ENCODE peak calls at places on chromosome 17, in four cellular contexts. P, N, S and B are unnamed samples.

GRCh38 chr17:79028496-79029326 is 4.7 kb downstream of the C1QTNF1 start:
- DNase-seq in P (peak), N (no peak), S (no peak), B (no peak)

GRCh38 chr17:18225562-18226283 is at the start of gene LLGL1:
- DNase-seq in P (no peak), N (no peak), S (no peak), B (peak)

GRCh38 chr17:9230861-9231260 is 209.6 kb downstream of the NTN1 start:
- DNase-seq in P (no peak), N (no peak), S (no peak), B (no peak)

GRCh38 chr17:62719586-62719985 is 88.5 kb downstream of the MARCHF10 start:
- DNase-seq in P (no peak), N (no peak), S (no peak), B (no peak)

GRCh38 chr17:40181205-40181604 is 3.9 kb downstream of the RAPGEFL1 start:
- DNase-seq in P (no peak), N (no peak), S (no peak), B (no peak)

GRCh38 chr17:64256913-64257807 is 5.9 kb downstream of the TEX2 start:
- DNase-seq in P (no peak), N (no peak), S (no peak), B (no peak)

GRCh38 chr17:8109669-8110455 is 8.5 kb downstream of the ALOXE3 start:
- DNase-seq in P (no peak), N (peak), S (no peak), B (peak)

GRCh38 chr17:34312080-34312479 is 7.2 kb upstream of the CCL8 start:
- DNase-seq in P (no peak), N (peak), S (no peak), B (no peak)

GRCh38 chr17:41354538-41354937 is 3.9 kb upstream of the KRT33A start:
- DNase-seq in P (no peak), N (no peak), S (no peak), B (no peak)

GRCh38 chr17:32875904-32876413 is 965 bp downstream of the MYO1D start:
- DNase-seq in P (no peak), N (no peak), S (no peak), B (no peak)

GRCh38 chr17:80033840-80034239 is 1.8 kb downstream of the TBC1D16 start:
- DNase-seq in P (no peak), N (no peak), S (no peak), B (no peak)

GRCh38 chr17:36949461-36949927 is 740 bp downstream of the AATF start:
- DNase-seq in P (peak), N (no peak), S (no peak), B (no peak)

GRCh38 chr17:82593590-82594087 is 54.6 kb downstream of the WDR45B start:
- DNase-seq in P (no peak), N (no peak), S (no peak), B (no peak)

GRCh38 chr17:8791910-8792270 is 7.3 kb downstream of the MFSD6L start:
- DNase-seq in P (no peak), N (peak), S (no peak), B (peak)

GRCh38 chr17:76241205-76241539 is 879 bp upstream of the RNF157 start:
- DNase-seq in P (peak), N (no peak), S (no peak), B (no peak)

GRCh38 chr17:60923000-60923399 is 245.3 kb downstream of the BCAS3 start:
- DNase-seq in P (no peak), N (no peak), S (no peak), B (no peak)

GRCh38 chr17:82059272-82060000 is 6.2 kb downstream of the DUS1L start:
- DNase-seq in P (no peak), N (no peak), S (no peak), B (peak)

GRCh38 chr17:58351710-58352017 is 337 bp downstream of the SUPT4H1 start:
- DNase-seq in P (no peak), N (no peak), S (no peak), B (peak)

GRCh38 chr17:63542218-63542545 is 8.1 kb upstream of the DCAF7 start:
- DNase-seq in P (no peak), N (no peak), S (no peak), B (no peak)

GRCh38 chr17:73773702-73774101 is 129.5 kb upstream of the SDK2 start:
- DNase-seq in P (no peak), N (no peak), S (no peak), B (no peak)

GRCh38 chr17:63542942-63543821 is 7.1 kb upstream of the DCAF7 start:
- DNase-seq in P (no peak), N (no peak), S (no peak), B (no peak)

GRCh38 chr17:62724398-62725146 is 83.5 kb downstream of the MARCHF10 start:
- DNase-seq in P (no peak), N (no peak), S (peak), B (no peak)

GRCh38 chr17:42660692-42661345 is 1.7 kb downstream of the TUBG2 start:
- DNase-seq in P (no peak), N (peak), S (no peak), B (peak)

GRCh38 chr17:692116-692515 is 22.5 kb downstream of the VPS53 start:
- DNase-seq in P (no peak), N (peak), S (no peak), B (no peak)

GRCh38 chr17:74290340-74290739 is 16.3 kb downstream of the DNAI2 start:
- DNase-seq in P (no peak), N (no peak), S (no peak), B (peak)

GRCh38 chr17:81020767-81021497 is 14.0 kb upstream of the BAIAP2 start:
- DNase-seq in P (no peak), N (no peak), S (no peak), B (peak)

GRCh38 chr17:63692195-63692816 is 7.6 kb downstream of the LIMD2 start:
- DNase-seq in P (no peak), N (peak), S (no peak), B (no peak)

GRCh38 chr17:50630524-50631194 is 4.0 kb upstream of the ABCC3 start:
- DNase-seq in P (peak), N (peak), S (no peak), B (peak)

GRCh38 chr17:58110012-58110411 is 26.8 kb downstream of the DYNLL2 start:
- DNase-seq in P (no peak), N (no peak), S (no peak), B (no peak)

GRCh38 chr17:82647593-82648164 is 565 bp downstream of the WDR45B start:
- DNase-seq in P (no peak), N (no peak), S (no peak), B (peak)

GRCh38 chr17:40530988-40531971 is 29.9 kb upstream of the TNS4 start:
- DNase-seq in P (no peak), N (no peak), S (peak), B (no peak)

GRCh38 chr17:30821751-30822723 is 2.5 kb downstream of the CRLF3 start:
- DNase-seq in P (no peak), N (no peak), S (no peak), B (no peak)

GRCh38 chr17:61455754-61456681 is 3.8 kb downstream of the TBX4 start:
- DNase-seq in P (no peak), N (no peak), S (no peak), B (no peak)

GRCh38 chr17:17572010-17572785 is 19.3 kb downstream of the PEMT start:
- DNase-seq in P (peak), N (no peak), S (no peak), B (no peak)

GRCh38 chr17:77507116-77507885 is 366.5 kb downstream of the SEC14L1 start:
- DNase-seq in P (no peak), N (no peak), S (no peak), B (no peak)
- TF ChIP-seq CHD4 in P (no peak), N (no peak), S (no peak), B (no peak)

DNA sequence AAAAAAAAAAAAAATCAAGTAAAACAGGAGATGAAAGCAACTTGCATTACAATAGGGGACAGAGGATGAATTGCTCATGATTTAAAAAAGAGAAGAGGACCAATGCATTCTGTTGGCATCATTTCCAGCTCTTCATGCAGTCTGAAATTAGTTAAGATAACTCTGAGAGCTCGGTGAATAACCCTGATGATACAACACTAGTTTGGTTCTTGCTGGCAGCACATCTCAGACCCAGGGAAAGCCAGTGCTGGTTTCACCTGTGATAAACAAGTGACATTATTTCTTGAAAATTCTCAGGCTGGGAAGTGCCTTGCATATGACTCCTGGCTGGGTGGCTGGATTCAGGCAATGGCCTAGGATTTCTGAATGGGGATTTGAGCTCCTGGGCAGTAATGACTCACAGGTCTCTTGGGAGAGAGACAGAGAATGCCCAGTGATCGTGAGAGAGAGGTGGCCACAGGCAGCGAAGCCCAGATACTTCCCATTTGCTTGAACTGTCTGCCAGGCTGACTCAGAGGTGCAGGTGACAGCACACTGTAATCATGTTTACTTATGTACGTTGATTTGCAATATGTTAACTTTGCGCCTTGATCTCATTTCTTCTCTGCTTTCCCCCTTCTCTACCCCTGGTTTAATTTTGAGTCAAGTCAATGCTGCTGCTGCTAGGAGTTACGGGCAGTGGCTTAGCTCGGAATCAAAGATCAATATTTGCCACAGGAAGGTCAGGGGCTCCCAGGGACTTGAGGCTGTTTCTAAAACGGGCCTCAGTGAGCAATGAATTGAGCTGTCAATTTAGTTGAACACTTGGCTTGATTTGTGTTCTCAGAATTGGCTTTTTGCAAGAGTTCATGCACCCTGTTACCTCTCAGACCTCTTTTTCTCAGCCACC is 27.1 kb downstream of the ARSG start:
- DNase-seq in P (peak), N (peak), S (no peak), B (no peak)
- TF ChIP-seq CHD4 in P (no peak), N (no peak), S (no peak), B (no peak)

GRCh38 chr17:54968954-54969400 is 412 bp downstream of the STXBP4 start:
- DNase-seq in P (peak), N (no peak), S (no peak), B (no peak)
- TF ChIP-seq CHD4 in P (no peak), N (no peak), S (no peak), B (peak)

GRCh38 chr17:2083613-2084128 is 28.8 kb downstream of the HIC1 start:
- DNase-seq in P (peak), N (peak), S (peak), B (peak)
- TF ChIP-seq CHD4 in P (no peak), N (no peak), S (no peak), B (no peak)